ENCODE peak calls at places on chromosomes 12 and 14, in eight cellular contexts. D is esophagus squamous epithelium, T is ovary, A is A549, I is breast epithelium, Q is GM12891, L is GM12892, H is body of pancreas. E is an unnamed sample.

GRCh38 chr12:98418357-98419075 is 96.9 kb upstream of the TMPO start:
- DNase-seq in D (peak), T (peak), A (peak), I (peak), Q (no peak), L (no peak), H (peak), E (peak)

GRCh38 chr14:81452341-81452740 is 52.2 kb upstream of the STON2 start:
- DNase-seq in D (no peak), T (no peak), A (no peak), I (no peak), Q (no peak), L (no peak), H (no peak), E (no peak)

GRCh38 chr12:132558861-132559623 is 51.3 kb downstream of the LRCOL1 start:
- DNase-seq in D (no peak), T (no peak), A (no peak), I (no peak), Q (no peak), L (no peak), H (no peak), E (no peak)

GRCh38 chr12:126668538-126668937 is 1598.4 kb upstream of the TMEM132C start:
- DNase-seq in D (no peak), T (no peak), A (peak), I (no peak), Q (no peak), L (no peak), H (no peak), E (no peak)

GRCh38 chr14:102775855-102776760 is 1.1 kb upstream of the TRAF3 start:
- DNase-seq in D (no peak), T (peak), A (peak), I (no peak), Q (no peak), L (no peak), H (peak), E (no peak)

GRCh38 chr14:59926534-59926933 is 6.6 kb downstream of the LRRC9 start:
- DNase-seq in D (no peak), T (no peak), A (no peak), I (no peak), Q (no peak), L (no peak), H (no peak), E (no peak)

GRCh38 chr12:118371354-118372282 is 1.1 kb downstream of the TAOK3 start:
- DNase-seq in D (no peak), T (peak), A (peak), I (no peak), Q (no peak), L (no peak), H (peak), E (peak)

GRCh38 chr12:48542300-48542928 is 17.0 kb downstream of the OR8S1 start:
- DNase-seq in D (no peak), T (no peak), A (peak), I (no peak), Q (no peak), L (no peak), H (peak), E (no peak)

DNA sequence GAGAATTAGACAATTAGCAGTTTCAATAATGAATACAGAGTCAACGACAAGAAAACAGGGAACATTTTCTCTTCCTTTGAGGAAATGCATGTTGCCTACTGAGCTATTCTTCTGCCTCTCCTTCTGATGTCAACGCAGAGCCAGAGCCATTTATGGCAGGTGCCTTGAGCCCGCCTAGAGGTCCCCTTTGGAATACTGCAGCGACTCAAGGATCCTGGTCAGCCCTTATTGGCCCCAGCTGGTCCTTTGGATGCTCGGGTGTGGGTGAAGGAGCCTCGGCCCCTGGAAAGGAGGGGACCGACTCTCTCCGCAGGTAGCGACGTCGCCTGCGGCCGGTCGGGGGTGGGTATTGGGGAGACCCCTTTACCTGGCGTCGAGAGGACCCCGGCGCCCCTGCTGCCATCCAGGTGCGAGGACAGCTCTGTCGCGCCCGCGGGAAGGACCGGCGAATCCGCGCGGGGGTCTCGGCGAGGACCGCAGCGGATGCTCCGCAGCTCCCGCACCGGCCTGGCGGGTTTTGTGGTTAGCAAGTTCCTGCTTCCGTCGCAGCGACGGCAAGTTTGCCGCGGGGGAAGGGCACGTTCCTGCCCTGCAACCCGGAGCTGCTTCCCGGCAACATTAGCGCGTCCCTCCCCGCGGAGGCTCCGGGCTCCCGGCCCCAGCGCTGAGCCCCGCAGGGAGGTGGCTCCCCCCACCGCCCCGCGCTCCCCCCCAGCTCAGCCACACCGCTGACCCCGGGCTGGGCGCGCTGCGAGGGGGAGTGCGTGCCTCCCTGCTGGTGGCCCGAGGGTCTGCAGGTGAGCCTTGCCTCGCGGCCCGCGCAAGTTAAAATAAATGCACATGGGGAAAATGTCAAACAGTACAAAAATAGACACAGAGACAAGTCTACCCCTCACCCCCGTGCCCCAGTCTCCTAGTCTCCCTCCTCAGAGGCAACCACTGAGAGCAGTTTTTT is at the start of gene MANSC1:
- DNase-seq in D (no peak), T (peak), A (peak), I (peak), Q (peak), L (peak), H (peak), E (peak)
- TF ChIP-seq POLR2A in D (peak), T (peak), A (peak), I (no peak), Q (no peak), L (no peak), H (peak), E (peak)

DNA sequence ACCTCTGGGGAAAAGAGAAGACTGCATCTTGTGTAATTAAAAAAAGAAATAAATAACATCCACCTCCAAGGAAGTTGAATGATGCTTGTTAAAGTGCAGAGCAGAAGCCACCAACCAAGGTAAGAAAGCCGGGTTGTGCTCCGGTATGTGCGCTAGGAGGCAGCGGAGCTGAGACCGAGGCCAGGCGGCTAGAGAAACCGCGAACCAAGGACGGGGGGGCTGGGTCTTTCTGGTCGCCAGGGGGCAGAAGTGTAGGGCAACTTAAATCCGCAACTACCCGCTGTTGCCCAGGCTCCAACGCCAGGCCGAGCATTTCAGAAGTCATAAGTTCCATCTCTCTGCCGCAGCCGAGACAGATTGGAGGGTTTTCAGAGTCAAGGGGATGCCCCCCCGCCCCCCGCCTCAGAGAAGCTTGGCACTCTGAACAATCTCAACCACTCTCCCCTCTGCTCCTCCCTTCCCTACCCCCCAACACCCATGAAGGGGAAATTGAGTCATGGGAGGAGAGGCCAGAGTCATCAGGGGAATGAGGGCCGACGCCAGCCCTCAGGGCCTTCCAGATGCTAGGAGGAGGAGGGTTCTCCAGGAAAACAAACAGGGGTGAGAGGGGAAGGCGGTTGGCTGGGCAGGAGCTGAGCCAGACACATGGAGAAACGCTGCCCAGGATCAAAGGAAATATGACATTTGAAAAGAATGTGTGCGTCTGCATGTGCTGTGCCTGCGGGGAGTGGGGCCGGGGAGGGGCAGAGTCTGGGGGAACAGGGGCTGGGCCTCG is 2.2 kb upstream of the NFATC4 start:
- DNase-seq in D (no peak), T (peak), A (peak), I (peak), Q (peak), L (no peak), H (peak), E (peak)
- TF ChIP-seq POLR2A in D (no peak), T (peak), A (no peak), I (no peak), Q (no peak), L (no peak), H (peak), E (no peak)

GRCh38 chr12:114408415-114408814 is 2.5 kb upstream of the TBX5 start:
- DNase-seq in D (no peak), T (no peak), A (no peak), I (no peak), Q (no peak), L (no peak), H (no peak), E (no peak)

GRCh38 chr12:114407034-114407420 is 1.1 kb upstream of the TBX5 start:
- DNase-seq in D (no peak), T (no peak), A (no peak), I (no peak), Q (no peak), L (no peak), H (no peak), E (no peak)

GRCh38 chr12:114407566-114408411 is 1.8 kb upstream of the TBX5 start:
- DNase-seq in D (no peak), T (no peak), A (no peak), I (no peak), Q (no peak), L (no peak), H (no peak), E (peak)

GRCh38 chr12:114409796-114410520 is 4.0 kb upstream of the TBX5 start:
- DNase-seq in D (no peak), T (no peak), A (no peak), I (no peak), Q (no peak), L (no peak), H (no peak), E (no peak)

DNA sequence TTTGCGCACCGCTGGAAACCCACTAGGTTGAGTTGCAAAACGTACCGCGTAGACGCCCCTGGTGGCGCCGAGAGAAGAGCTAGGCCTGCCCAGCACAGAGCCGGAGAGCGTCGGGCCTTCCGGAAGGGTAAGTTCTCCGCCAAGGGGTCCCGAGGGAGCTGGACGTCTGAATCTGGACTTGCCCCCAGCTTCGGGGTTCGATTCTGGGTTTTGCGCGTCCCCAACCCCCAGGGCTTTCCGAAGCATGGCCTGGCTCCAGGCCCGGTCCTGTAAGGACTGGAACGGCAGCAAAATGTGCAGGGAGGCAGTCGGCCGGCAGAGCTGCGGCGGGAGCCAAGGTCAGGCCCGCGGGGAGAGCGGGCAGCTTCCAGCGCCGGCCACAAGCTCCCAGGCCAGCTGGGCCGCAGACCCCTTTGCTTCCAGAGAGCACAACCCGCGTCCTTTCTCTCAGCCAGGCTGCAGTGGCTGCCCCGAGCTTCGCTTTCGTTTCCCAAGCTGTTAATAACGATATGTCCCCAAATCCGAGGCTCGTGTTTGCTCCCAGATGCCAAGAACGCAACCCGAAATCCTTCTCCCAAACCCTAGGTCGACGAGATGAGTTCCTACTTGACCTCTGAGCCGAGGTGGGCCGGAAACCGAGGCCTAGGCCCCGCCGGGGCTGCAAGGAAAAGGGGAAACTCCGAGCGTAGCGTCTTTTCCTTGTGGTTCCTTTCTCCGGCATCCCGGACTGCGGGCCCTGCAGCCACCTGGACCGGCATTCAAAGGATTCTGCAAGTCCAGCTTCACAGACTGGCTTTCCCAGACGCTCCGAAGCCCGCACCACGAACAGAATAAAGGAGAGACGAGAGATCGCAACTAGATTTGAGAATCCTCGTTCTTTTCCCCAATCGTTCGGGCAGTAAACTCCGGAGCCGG is 3.2 kb upstream of the TBX5 start:
- DNase-seq in D (no peak), T (no peak), A (no peak), I (no peak), Q (no peak), L (no peak), H (no peak), E (peak)
- TF ChIP-seq POLR2A in D (no peak), T (no peak), A (no peak), I (no peak), Q (no peak), L (no peak), H (no peak), E (no peak)

DNA sequence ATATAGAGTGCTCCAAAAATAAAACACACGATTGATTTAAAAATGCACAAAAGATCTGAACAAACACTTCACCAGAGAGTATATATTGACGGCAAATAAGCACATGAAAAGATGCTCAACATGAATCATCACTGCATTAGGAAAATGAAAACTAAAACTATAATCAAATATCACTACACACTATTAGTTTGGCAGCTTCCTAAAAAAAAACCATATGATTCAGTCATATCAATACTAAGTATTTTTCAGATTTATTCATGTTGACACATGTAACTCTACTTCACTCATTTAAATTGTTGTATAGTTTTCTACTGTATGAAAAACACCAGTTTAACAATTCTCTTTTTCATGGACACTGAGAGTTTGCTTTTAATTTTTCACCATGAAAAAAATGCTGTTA is 41.6 kb downstream of the EXOC5 start:
- DNase-seq in D (no peak), T (no peak), A (no peak), I (no peak), Q (no peak), L (no peak), H (no peak), E (no peak)
- TF ChIP-seq POLR2A in D (no peak), T (no peak), A (no peak), I (no peak), Q (no peak), L (no peak), H (no peak), E (no peak)

DNA sequence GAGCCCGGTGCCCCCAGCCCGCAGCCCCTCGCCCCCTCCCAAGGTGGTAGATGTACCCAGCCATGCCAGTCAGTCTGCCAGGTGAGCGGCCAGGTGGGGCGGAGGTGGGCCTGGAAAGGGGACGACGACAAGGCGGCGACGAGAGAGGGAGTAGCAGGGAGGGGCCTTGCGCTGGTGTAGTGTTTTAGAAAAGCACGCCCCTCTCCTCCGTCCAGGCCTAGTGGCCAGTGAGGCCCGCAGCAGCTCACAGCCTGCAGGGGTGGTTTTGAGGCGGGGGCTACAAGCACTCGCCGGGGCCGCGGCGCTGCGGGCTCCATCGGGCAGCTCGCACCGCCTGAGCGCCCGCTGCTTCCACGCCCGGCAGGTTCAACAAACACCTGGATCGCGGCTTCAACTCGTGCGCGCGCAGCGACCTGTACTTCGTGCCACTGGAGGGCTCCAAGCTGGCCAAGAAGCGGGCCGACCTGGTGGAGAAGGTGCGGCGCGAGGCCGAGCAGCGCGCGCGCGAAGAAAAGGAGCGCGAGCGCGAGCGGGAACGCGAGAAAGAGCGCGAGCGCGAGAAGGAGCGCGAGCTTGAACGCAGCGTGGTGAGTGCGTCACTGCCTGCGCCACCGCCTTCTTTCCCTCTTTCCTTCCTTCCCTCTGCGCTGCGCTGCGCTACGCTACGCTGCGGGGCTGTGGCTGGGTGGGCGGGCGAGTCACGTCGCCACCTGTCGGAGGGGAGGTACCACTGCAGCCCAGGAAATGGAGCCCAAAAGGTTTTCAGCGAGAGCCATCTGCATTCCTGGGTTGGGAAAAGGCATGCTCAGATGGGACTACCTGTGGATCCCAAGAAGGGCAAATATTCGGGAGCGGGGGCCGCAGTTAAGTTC is 5.9 kb upstream of the RNU7-1 start:
- DNase-seq in D (peak), T (peak), A (peak), I (peak), Q (peak), L (peak), H (peak), E (peak)
- TF ChIP-seq POLR2A in D (peak), T (peak), A (peak), I (peak), Q (peak), L (peak), H (peak), E (peak)

DNA sequence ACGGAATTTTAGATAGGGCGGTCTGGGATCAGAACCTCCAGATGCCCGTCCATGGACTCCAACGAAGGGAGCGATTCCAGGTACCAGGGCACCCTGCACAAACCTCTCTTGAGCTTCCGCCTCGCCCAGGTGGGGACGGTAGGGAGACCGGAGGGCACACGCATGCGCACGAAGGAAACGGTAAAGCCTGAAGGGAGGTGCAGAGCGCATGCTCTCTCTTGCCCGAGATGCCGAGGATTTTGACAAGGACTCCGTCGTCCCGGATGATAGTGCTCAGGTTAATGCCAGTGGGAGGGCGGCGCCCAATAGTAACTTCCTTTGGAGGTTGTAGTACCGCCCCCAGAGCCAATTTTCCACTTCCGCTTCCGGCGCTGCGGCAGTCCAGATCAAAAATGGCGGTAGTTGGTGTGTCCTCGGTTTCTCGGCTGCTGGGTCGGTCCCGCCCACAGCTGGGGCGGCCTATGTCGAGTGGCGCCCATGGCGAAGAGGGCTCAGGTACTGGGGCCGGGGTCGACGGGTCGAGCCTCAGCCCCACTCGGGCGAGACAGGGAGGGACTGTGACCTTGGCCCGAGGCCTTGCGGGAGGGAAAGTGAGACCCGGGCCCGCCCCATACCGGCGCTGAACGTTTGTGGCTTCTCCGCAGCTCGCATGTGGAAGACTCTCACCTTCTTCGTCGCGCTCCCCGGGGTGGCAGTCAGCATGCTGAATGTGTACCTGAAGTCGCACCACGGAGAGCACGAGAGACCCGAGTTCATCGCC is at the start of gene COX6A1:
- DNase-seq in D (peak), T (peak), A (peak), I (peak), Q (peak), L (peak), H (peak), E (peak)
- TF ChIP-seq POLR2A in D (peak), T (peak), A (peak), I (peak), Q (peak), L (peak), H (peak), E (no peak)

DNA sequence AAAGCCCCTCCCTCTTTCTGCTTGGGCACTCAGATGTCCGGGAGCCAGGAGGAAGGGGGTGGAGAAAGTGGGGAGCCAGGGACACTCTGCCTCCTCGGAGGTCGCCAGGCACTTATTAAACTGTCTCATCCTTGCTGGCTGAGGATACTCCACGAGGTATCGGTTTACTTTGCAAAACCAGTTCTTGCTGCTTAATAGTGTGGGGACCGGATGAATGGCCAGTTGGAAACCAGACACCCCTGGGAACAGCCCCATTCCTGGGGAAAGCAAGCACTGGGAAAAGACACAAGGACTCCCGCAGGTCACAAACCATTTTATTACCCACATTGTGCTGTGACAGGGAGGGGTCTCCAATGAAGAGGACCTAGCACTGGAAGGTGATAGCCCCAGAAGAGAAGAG is 34.2 kb downstream of the CCDC88C start:
- DNase-seq in D (no peak), T (no peak), A (no peak), I (no peak), Q (no peak), L (no peak), H (no peak), E (no peak)
- TF ChIP-seq POLR2A in D (no peak), T (no peak), A (no peak), I (no peak), Q (no peak), L (no peak), H (no peak), E (no peak)

GRCh38 chr12:62135553-62136200 is 124.5 kb upstream of the USP15 start:
- DNase-seq in D (no peak), T (no peak), A (no peak), I (no peak), Q (no peak), L (no peak), H (no peak), E (no peak)
- TF ChIP-seq POLR2A in D (no peak), T (no peak), A (no peak), I (no peak), Q (no peak), L (no peak), H (no peak), E (no peak)